ENCODE peak calls at places on chromosome 2, in ten cellular contexts. R is RWPE1, C is breast epithelium, G is progenitor cell of endocrine pancreas, A is fibroblast of the aortic adventitia, Z is neural crest cell, W is Caco-2, P is heart left ventricle, H is GM20000, Y is keratinocyte. D is an unnamed sample.

GRCh38 chr2:26001743-26002341 is 19.5 kb upstream of the KIF3C start:
- DNase-seq in Y (no peak), G (no peak), Z (no peak), H (no peak), P (peak), C (peak), W (no peak), A (peak), R (no peak), D (no peak)

GRCh38 chr2:212505583-212505982 is 33.0 kb downstream of the ERBB4 start:
- DNase-seq in R (no peak), Z (no peak), A (no peak), Y (no peak), C (no peak), H (no peak), W (no peak), G (no peak), P (no peak), D (no peak)

GRCh38 chr2:38092196-38092902 is 16.4 kb upstream of the CYP1B1 start:
- DNase-seq in G (no peak), P (peak), A (peak), H (no peak), C (no peak), W (no peak), R (no peak), Z (no peak), Y (no peak), D (no peak)

GRCh38 chr2:152396051-152396511 is 61.1 kb downstream of the FMNL2 start:
- DNase-seq in C (no peak), R (no peak), G (no peak), Z (no peak), H (no peak), P (no peak), A (peak), Y (no peak), W (no peak), D (no peak)

GRCh38 chr2:240879105-240879504 is 10.5 kb downstream of the AGXT start:
- DNase-seq in G (no peak), R (no peak), Y (no peak), H (no peak), P (no peak), W (peak), Z (no peak), A (no peak), C (no peak), D (no peak)

GRCh38 chr2:236747426-236747825 is 177.8 kb downstream of the ACKR3 start:
- DNase-seq in Y (no peak), P (no peak), G (no peak), Z (no peak), W (no peak), A (no peak), R (no peak), C (no peak), H (no peak), D (no peak)

GRCh38 chr2:237568121-237568660 is 1.8 kb downstream of the PRLH start:
- DNase-seq in G (no peak), Z (no peak), H (no peak), C (no peak), P (no peak), W (no peak), A (no peak), R (no peak), Y (no peak), D (no peak)

GRCh38 chr2:231336700-231337099 is 58.8 kb upstream of the B3GNT7 start:
- DNase-seq in G (no peak), Y (no peak), A (no peak), H (no peak), Z (no peak), R (no peak), P (no peak), W (no peak), C (no peak), D (no peak)

GRCh38 chr2:16330571-16331351 is 334.9 kb downstream of the CYRIA start:
- DNase-seq in Z (peak), P (peak), C (no peak), H (no peak), R (no peak), G (peak), Y (no peak), A (no peak), W (peak), D (no peak)

GRCh38 chr2:234981197-234982095 is 29.6 kb downstream of the SH3BP4 start:
- DNase-seq in R (peak), W (peak), P (peak), Y (no peak), H (no peak), C (peak), Z (no peak), G (peak), A (peak), D (peak)

GRCh38 chr2:181008418-181008817 is 28.0 kb downstream of the UBE2E3 start:
- DNase-seq in P (no peak), R (no peak), A (no peak), G (no peak), H (no peak), W (no peak), C (no peak), Y (no peak), Z (no peak), D (no peak)

GRCh38 chr2:99571609-99572344 is 82.0 kb upstream of the REV1 start:
- DNase-seq in A (no peak), H (no peak), C (no peak), G (no peak), P (no peak), Z (no peak), Y (no peak), W (no peak), R (no peak), D (no peak)

GRCh38 chr2:170155022-170155722 is 22.8 kb upstream of the MYO3B start:
- DNase-seq in A (peak), P (no peak), C (no peak), H (peak), Y (no peak), Z (no peak), W (no peak), R (no peak), G (no peak), D (no peak)

GRCh38 chr2:40184551-40184950 is 267.3 kb downstream of the SLC8A1 start:
- DNase-seq in C (no peak), Z (no peak), R (no peak), Y (no peak), H (no peak), P (no peak), G (no peak), A (no peak), W (no peak), D (no peak)

GRCh38 chr2:8609357-8609804 is 72.5 kb upstream of the ID2 start:
- DNase-seq in G (no peak), Y (no peak), W (peak), A (no peak), R (no peak), Z (no peak), C (no peak), P (no peak), H (no peak), D (no peak)

GRCh38 chr2:29527947-29528346 is 393.4 kb downstream of the ALK start:
- DNase-seq in Y (no peak), A (peak), C (no peak), P (no peak), W (no peak), G (no peak), Z (no peak), H (no peak), R (no peak), D (no peak)

GRCh38 chr2:55156326-55156725 is 75.8 kb downstream of the CLHC1 start:
- DNase-seq in R (no peak), W (no peak), Z (no peak), G (no peak), Y (no peak), P (no peak), H (no peak), C (no peak), A (peak), D (no peak)

GRCh38 chr2:9793918-9794717 is 49.2 kb upstream of the TAF1B start:
- DNase-seq in P (no peak), C (no peak), G (no peak), Y (no peak), A (no peak), H (no peak), R (no peak), Z (no peak), W (no peak), D (no peak)

GRCh38 chr2:10239561-10239967 is 63.1 kb upstream of the HPCAL1 start:
- DNase-seq in W (peak), Z (no peak), C (no peak), G (no peak), P (no peak), Y (no peak), R (no peak), A (no peak), H (no peak), D (no peak)

GRCh38 chr2:23123686-23124085 is 261.3 kb upstream of the KLHL29 start:
- DNase-seq in W (no peak), Y (no peak), H (no peak), G (no peak), R (no peak), C (no peak), Z (no peak), P (no peak), A (no peak), D (no peak)

GRCh38 chr2:12683701-12684100 is 33.0 kb upstream of the TRIB2 start:
- DNase-seq in H (no peak), G (no peak), Y (no peak), C (no peak), P (no peak), W (no peak), Z (no peak), A (no peak), R (no peak), D (no peak)

GRCh38 chr2:31434911-31435310 is 20.4 kb upstream of the XDH start:
- DNase-seq in W (no peak), Z (no peak), Y (no peak), C (no peak), H (no peak), A (peak), G (no peak), P (no peak), R (peak), D (no peak)
- TF ChIP-seq CTCF in W (no peak), Z (no peak), Y (peak), C (no peak), H (no peak), A (peak), G (peak), P (no peak), R (no peak), D (no peak)

GRCh38 chr2:199459286-199460100 is 1.8 kb upstream of the SATB2 start:
- DNase-seq in A (peak), C (peak), G (peak), Y (peak), H (peak), P (peak), R (peak), W (peak), Z (peak), D (no peak)
- TF ChIP-seq CTCF in A (no peak), C (no peak), G (no peak), Y (no peak), H (no peak), P (no peak), R (peak), W (no peak), Z (peak), D (no peak)

GRCh38 chr2:187922841-187923240 is 368.6 kb upstream of the TFPI start:
- DNase-seq in P (no peak), Z (no peak), C (no peak), W (no peak), G (no peak), Y (no peak), H (no peak), R (no peak), A (no peak), D (no peak)
- TF ChIP-seq CTCF in P (no peak), Z (no peak), C (no peak), W (no peak), G (no peak), Y (no peak), H (no peak), R (no peak), A (no peak), D (no peak)

DNA sequence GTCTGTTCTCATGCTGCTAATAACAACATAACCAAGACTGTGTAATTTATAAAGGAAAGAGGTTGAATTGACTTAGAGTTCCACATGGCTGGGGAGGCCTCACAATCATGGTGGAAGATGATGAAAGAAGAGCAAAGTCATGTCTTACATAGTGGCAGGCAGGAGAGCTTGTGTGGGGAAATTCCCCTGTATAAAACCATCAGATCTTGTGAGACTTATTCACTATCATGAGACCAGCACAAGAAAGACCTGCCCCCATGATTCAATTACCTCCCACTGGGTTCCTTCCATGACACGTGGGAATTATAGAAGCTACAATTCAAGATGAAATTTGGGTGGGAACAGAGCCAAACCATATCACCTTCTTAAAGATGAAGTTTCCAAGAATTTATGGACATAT is 2.5 kb upstream of the IL36RN start:
- DNase-seq in Y (no peak), P (no peak), Z (no peak), G (no peak), R (no peak), A (no peak), C (no peak), H (no peak), W (no peak), D (no peak)
- TF ChIP-seq CTCF in Y (no peak), P (no peak), Z (no peak), G (no peak), R (no peak), A (no peak), C (no peak), H (no peak), W (no peak), D (no peak)

GRCh38 chr2:120512321-120512710 is 166.4 kb downstream of the INHBB start:
- DNase-seq in Z (no peak), G (no peak), Y (no peak), P (no peak), W (peak), H (no peak), R (no peak), A (no peak), C (no peak), D (no peak)
- TF ChIP-seq CTCF in Z (no peak), G (peak), Y (no peak), P (no peak), W (no peak), H (no peak), R (no peak), A (no peak), C (no peak), D (no peak)

DNA sequence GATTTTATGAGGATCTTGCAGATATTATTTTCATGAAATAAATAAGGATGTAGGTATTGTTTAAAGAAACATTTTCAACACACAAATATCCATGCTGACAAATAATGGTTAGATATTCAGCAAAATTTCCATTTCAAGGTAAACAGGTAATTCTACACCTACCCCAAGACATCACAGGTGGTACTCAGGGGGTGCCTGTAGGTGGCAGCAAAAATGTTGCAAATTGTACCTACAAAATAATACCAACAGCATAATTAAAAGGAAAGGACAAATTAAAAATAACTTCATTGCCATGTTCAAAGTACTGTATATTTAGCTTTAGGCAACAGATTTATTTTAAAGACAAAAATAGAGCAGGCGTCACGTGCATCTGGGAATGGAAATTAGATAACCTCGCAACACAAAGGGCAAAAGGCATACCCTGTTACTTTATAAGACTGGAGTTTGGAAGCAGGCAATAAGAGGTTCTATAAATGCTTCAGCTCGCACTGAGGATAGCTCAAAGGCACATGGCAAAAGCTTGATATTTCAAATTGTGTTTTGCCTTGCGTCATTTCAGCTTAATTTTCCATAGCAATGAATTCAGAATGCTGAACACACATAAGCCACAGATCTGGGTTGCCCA is 630.5 kb downstream of the TDRD15 start:
- DNase-seq in G (no peak), W (no peak), R (no peak), H (no peak), Z (no peak), C (no peak), P (no peak), Y (no peak), A (no peak), D (no peak)
- TF ChIP-seq CTCF in G (peak), W (peak), R (peak), H (no peak), Z (peak), C (no peak), P (peak), Y (peak), A (no peak), D (no peak)

DNA sequence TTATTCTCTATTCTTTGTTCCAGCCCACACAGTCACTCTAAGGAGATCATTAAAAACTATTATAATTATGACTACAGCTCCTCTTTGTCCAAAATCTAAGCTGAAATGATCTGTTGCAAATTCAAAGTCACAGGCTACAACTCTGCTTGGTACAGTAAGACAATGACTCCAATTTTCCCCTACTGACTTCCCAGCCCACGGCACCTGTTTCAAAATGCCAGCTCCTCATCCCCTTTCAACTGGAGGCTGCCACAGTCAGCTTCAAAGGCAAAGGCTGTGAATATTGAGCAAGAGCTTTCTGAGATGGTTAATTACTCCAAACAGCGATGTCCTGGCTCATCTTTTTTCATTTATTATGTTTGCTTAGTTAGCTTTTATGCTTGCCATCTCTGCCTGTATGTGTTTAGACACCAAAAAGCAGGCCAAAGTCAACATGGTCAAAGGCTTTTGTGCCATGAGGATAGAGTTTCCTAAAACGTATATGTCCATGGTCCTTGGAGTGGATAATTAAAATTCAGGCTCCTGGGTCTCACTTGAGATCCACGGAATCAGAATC is 141.1 kb downstream of the DOCK10 start:
- DNase-seq in C (no peak), R (no peak), A (no peak), H (no peak), G (no peak), P (no peak), W (no peak), Y (no peak), Z (no peak), D (no peak)
- TF ChIP-seq CTCF in C (no peak), R (no peak), A (no peak), H (no peak), G (no peak), P (no peak), W (no peak), Y (no peak), Z (no peak), D (no peak)

DNA sequence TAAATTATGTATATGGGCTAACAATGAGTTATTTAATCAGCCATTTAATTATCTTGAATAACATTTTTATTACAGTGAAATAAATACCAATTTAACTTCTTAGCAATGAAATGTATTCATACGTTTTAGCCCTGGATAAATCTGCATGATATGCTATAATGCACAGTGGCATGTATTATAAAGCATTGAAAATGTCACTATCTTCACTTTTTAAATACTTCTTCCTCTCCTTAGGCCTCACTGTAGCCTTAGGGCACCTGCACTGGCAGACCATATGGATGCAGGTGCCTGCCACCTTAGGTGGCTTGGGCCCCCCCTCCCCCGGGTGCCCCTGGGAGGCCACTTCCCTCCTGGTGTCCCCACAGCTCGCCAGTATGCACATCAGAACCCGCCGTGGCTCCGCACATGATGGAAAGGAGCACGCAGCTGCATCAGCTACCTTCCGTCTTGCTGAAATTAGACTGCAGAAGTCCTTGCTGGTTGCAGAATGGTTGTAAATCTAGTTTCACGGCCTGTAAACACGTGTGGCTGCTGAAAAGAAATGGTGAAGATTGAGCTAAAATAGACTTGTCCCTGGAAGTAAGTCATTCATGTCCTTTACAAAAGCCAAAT is 56.7 kb downstream of the ADI1 start:
- DNase-seq in R (no peak), A (no peak), P (no peak), H (no peak), C (no peak), Y (no peak), G (no peak), W (peak), Z (no peak), D (no peak)
- TF ChIP-seq CTCF in R (peak), A (no peak), P (no peak), H (no peak), C (no peak), Y (no peak), G (peak), W (no peak), Z (peak), D (peak)